ENCODE peak calls at places on chromosome 20, in nine cellular contexts. J, B, R, A, N, W, T, L and I are unnamed samples.

GRCh38 chr20:818001-818664 is 15.4 kb upstream of the FAM110A start:
- DNase-seq in J (no peak), B (no peak), R (no peak), A (no peak), N (no peak), W (no peak), T (no peak), L (no peak), I (no peak)

GRCh38 chr20:18405826-18406225 is 61.0 kb downstream of the DZANK1 start:
- DNase-seq in J (no peak), B (no peak), R (no peak), A (no peak), N (no peak), W (no peak), T (no peak), L (no peak), I (no peak)

GRCh38 chr20:50107086-50107645 is 5.8 kb downstream of the UBE2V1 start:
- DNase-seq in J (no peak), B (no peak), R (no peak), A (no peak), N (no peak), W (no peak), T (no peak), L (no peak), I (no peak)

GRCh38 chr20:9949563-9949962 is 85.2 kb upstream of the ANKEF1 start:
- DNase-seq in J (no peak), B (no peak), R (no peak), A (no peak), N (no peak), W (no peak), T (no peak), L (no peak), I (no peak)

GRCh38 chr20:61901421-61902212 is 164.1 kb downstream of the TAF4 start:
- DNase-seq in J (no peak), B (no peak), R (no peak), A (no peak), N (no peak), W (no peak), T (no peak), L (no peak), I (no peak)

GRCh38 chr20:49519212-49519712 is 36.8 kb upstream of the KCNB1 start:
- DNase-seq in J (no peak), B (no peak), R (no peak), A (no peak), N (no peak), W (no peak), T (no peak), L (no peak), I (no peak)

GRCh38 chr20:10447028-10447427 is 11.9 kb downstream of the SLX4IP start:
- DNase-seq in J (peak; percentile 26), B (peak; percentile 24), R (peak; percentile 51), A (peak; percentile 28), N (peak; percentile 93), W (no peak), T (peak; percentile 72), L (no peak), I (peak; percentile 45)

GRCh38 chr20:50548396-50548795 is 38.2 kb downstream of the PTPN1 start:
- DNase-seq in J (no peak), B (no peak), R (no peak), A (no peak), N (no peak), W (no peak), T (no peak), L (no peak), I (no peak)

GRCh38 chr20:11051146-11051545 is 377.3 kb upstream of the JAG1 start:
- DNase-seq in J (no peak), B (no peak), R (no peak), A (no peak), N (no peak), W (no peak), T (no peak), L (no peak), I (no peak)

GRCh38 chr20:21796059-21796458 is 90.6 kb downstream of the PAX1 start:
- DNase-seq in J (no peak), B (peak; percentile 22), R (no peak), A (no peak), N (peak; percentile 10), W (no peak), T (no peak), L (no peak), I (no peak)

GRCh38 chr20:32585011-32585518 is at the start of gene NOL4L:
- DNase-seq in J (peak; percentile 56), B (peak; percentile 72), R (peak; percentile 47), A (no peak), N (peak; percentile 29), W (no peak), T (peak; percentile 51), L (no peak), I (no peak)

GRCh38 chr20:38615283-38615682 is 13.7 kb downstream of the ARHGAP40 start:
- DNase-seq in J (no peak), B (no peak), R (no peak), A (no peak), N (no peak), W (no peak), T (no peak), L (no peak), I (no peak)